ENCODE peak calls at places on chromosomes 13 and 19, in nine cellular contexts. One of them, this sample, is unnamed.

GRCh38 chr19:35557539-35558399 is 5.7 kb downstream of the ATP4A start:
- DNase-seq in OCI-LY7: peak; percentile 35
- DNase-seq in neural progenitor cell: peak; percentile 95
- DNase-seq in mammary epithelial cell: peak; percentile 52
- DNase-seq in lung: peak; percentile 71
- DNase-seq in cardiac fibroblast: peak; percentile 63
- DNase-seq in Panc1: no peak
- DNase-seq in spleen: peak; percentile 81
- DNase-seq in adrenal gland: peak; percentile 96
- DNase-seq in this sample: peak; percentile 65

GRCh38 chr19:16325671-16326400 is 1.2 kb downstream of the KLF2 start:
- DNase-seq in adrenal gland: peak; percentile 43
- DNase-seq in OCI-LY7: peak; percentile 57
- DNase-seq in neural progenitor cell: peak; percentile 86
- DNase-seq in cardiac fibroblast: peak; percentile 63
- DNase-seq in spleen: peak; percentile 89
- DNase-seq in lung: peak; percentile 57
- DNase-seq in Panc1: no peak
- DNase-seq in mammary epithelial cell: no peak
- DNase-seq in this sample: no peak

GRCh38 chr19:45245334-45245787 is at the start of gene EXOC3L2:
- DNase-seq in OCI-LY7: no peak
- DNase-seq in neural progenitor cell: no peak
- DNase-seq in adrenal gland: peak; percentile 52
- DNase-seq in lung: no peak
- DNase-seq in cardiac fibroblast: peak; percentile 30
- DNase-seq in mammary epithelial cell: no peak
- DNase-seq in spleen: no peak
- DNase-seq in Panc1: no peak
- DNase-seq in this sample: no peak

GRCh38 chr13:35814573-35814972 is 316.6 kb downstream of the DCLK1 start:
- DNase-seq in neural progenitor cell: no peak
- DNase-seq in lung: no peak
- DNase-seq in adrenal gland: no peak
- DNase-seq in Panc1: no peak
- DNase-seq in spleen: no peak
- DNase-seq in OCI-LY7: no peak
- DNase-seq in cardiac fibroblast: no peak
- DNase-seq in mammary epithelial cell: no peak
- DNase-seq in this sample: no peak

GRCh38 chr13:99608345-99608744 is 107.1 kb downstream of the TM9SF2 start:
- DNase-seq in cardiac fibroblast: no peak
- DNase-seq in OCI-LY7: no peak
- DNase-seq in neural progenitor cell: no peak
- DNase-seq in lung: no peak
- DNase-seq in adrenal gland: no peak
- DNase-seq in mammary epithelial cell: no peak
- DNase-seq in spleen: no peak
- DNase-seq in Panc1: no peak
- DNase-seq in this sample: no peak

GRCh38 chr19:5961969-5962945 is 15.7 kb downstream of the RANBP3 start:
- DNase-seq in adrenal gland: peak; percentile 58
- DNase-seq in lung: peak; percentile 76
- DNase-seq in mammary epithelial cell: no peak
- DNase-seq in Panc1: no peak
- DNase-seq in spleen: peak; percentile 87
- DNase-seq in OCI-LY7: peak; percentile 31
- DNase-seq in cardiac fibroblast: peak; percentile 75
- DNase-seq in neural progenitor cell: no peak
- DNase-seq in this sample: peak; percentile 53

GRCh38 chr13:47976325-47976724 is 24.7 kb downstream of the SUCLA2 start:
- DNase-seq in mammary epithelial cell: no peak
- DNase-seq in Panc1: no peak
- DNase-seq in OCI-LY7: no peak
- DNase-seq in spleen: no peak
- DNase-seq in neural progenitor cell: no peak
- DNase-seq in cardiac fibroblast: peak; percentile 39
- DNase-seq in adrenal gland: no peak
- DNase-seq in lung: no peak
- DNase-seq in this sample: no peak

GRCh38 chr13:73767191-73767741 is 366.9 kb downstream of the KLF12 start:
- DNase-seq in mammary epithelial cell: no peak
- DNase-seq in neural progenitor cell: peak; percentile 91
- DNase-seq in adrenal gland: no peak
- DNase-seq in OCI-LY7: peak; percentile 27
- DNase-seq in lung: no peak
- DNase-seq in Panc1: no peak
- DNase-seq in cardiac fibroblast: no peak
- DNase-seq in spleen: no peak
- DNase-seq in this sample: no peak

GRCh38 chr13:64371045-64371444 is 2859.1 kb downstream of the PCDH9 start:
- DNase-seq in lung: no peak
- DNase-seq in spleen: no peak
- DNase-seq in OCI-LY7: no peak
- DNase-seq in adrenal gland: no peak
- DNase-seq in mammary epithelial cell: peak; percentile 44
- DNase-seq in neural progenitor cell: no peak
- DNase-seq in Panc1: no peak
- DNase-seq in cardiac fibroblast: no peak
- DNase-seq in this sample: peak; percentile 91

GRCh38 chr13:31236211-31236786 is 36.5 kb downstream of the B3GLCT start:
- DNase-seq in neural progenitor cell: peak; percentile 67
- DNase-seq in cardiac fibroblast: peak; percentile 73
- DNase-seq in Panc1: no peak
- DNase-seq in OCI-LY7: peak; percentile 84
- DNase-seq in spleen: no peak
- DNase-seq in adrenal gland: no peak
- DNase-seq in mammary epithelial cell: peak; percentile 14
- DNase-seq in lung: no peak
- DNase-seq in this sample: peak; percentile 58

GRCh38 chr13:105048685-105049084 is 1486.8 kb downstream of the EFNB2 start:
- DNase-seq in adrenal gland: no peak
- DNase-seq in mammary epithelial cell: no peak
- DNase-seq in spleen: no peak
- DNase-seq in cardiac fibroblast: no peak
- DNase-seq in lung: no peak
- DNase-seq in neural progenitor cell: no peak
- DNase-seq in OCI-LY7: no peak
- DNase-seq in Panc1: no peak
- DNase-seq in this sample: peak; percentile 27

GRCh38 chr13:19782049-19782726 is 557 bp downstream of the PSPC1 start:
- DNase-seq in OCI-LY7: peak; percentile 63
- DNase-seq in spleen: peak; percentile 94
- DNase-seq in cardiac fibroblast: peak; percentile 63
- DNase-seq in lung: peak; percentile 47
- DNase-seq in neural progenitor cell: peak; percentile 58
- DNase-seq in mammary epithelial cell: peak; percentile 44
- DNase-seq in adrenal gland: peak; percentile 72
- DNase-seq in Panc1: no peak
- DNase-seq in this sample: peak; percentile 57
- H3K4me3 ChIP-seq in OCI-LY7: peak overlapping the region; percentile 100
- H3K4me3 ChIP-seq in spleen: peak overlapping the region; percentile 89
- H3K4me3 ChIP-seq in cardiac fibroblast: peak overlapping the region; percentile 73
- H3K4me3 ChIP-seq in lung: peak overlapping the region; percentile 99
- H3K4me3 ChIP-seq in neural progenitor cell: peak overlapping the region; percentile 86
- H3K4me3 ChIP-seq in mammary epithelial cell: peak overlapping the region; percentile 80
- H3K4me3 ChIP-seq in adrenal gland: peak overlapping the region; percentile 79
- H3K4me3 ChIP-seq in Panc1: peak overlapping the region; percentile 87
- H3K4me3 ChIP-seq in this sample: peak overlapping the region; percentile 79

DNA sequence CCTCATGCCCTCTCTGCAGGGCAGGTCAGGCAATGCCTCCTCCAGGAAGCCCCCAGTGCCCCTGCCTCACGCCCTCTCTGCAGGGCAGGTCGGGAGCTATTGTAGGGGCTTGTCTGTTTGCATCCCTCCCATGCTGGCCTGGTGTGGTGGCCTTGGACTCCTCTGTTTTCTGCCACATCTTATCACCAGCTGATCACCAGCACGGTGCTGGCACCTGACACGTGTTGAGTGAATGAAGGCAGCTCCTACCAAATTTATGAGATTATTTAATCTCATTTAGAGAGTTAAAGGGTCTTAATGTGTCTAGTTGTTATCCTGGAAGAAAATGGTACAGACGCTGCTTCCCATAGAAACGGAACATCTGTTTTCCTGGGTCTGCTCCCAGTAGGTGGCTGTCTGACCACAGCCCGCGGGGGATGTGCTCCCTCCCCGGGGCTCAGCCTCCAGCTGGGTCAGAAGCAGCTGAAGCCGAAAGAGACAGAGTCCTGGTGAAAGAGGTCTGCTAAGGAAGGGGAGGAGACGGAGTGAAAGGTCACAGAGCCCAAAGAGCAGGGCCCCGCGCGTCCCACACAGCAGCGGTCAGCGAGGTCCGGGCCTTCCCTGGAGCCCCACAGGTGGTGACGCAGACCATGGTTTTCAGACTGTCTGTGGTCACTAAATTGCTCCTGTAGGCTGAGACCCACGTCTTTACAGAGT is 51.7 kb upstream of the C13orf46 start:
- DNase-seq in OCI-LY7: peak; percentile 31
- DNase-seq in neural progenitor cell: peak; percentile 38
- DNase-seq in lung: no peak
- DNase-seq in adrenal gland: no peak
- DNase-seq in spleen: no peak
- DNase-seq in cardiac fibroblast: peak; percentile 75
- DNase-seq in Panc1: no peak
- DNase-seq in mammary epithelial cell: no peak
- DNase-seq in this sample: no peak
- H3K4me3 ChIP-seq in OCI-LY7: peak overlapping the region; percentile 64
- H3K4me3 ChIP-seq in neural progenitor cell: no peak overlapping the region
- H3K4me3 ChIP-seq in lung: no peak overlapping the region
- H3K4me3 ChIP-seq in adrenal gland: no peak overlapping the region
- H3K4me3 ChIP-seq in spleen: no peak overlapping the region
- H3K4me3 ChIP-seq in cardiac fibroblast: no peak overlapping the region
- H3K4me3 ChIP-seq in Panc1: no peak overlapping the region
- H3K4me3 ChIP-seq in mammary epithelial cell: no peak overlapping the region
- H3K4me3 ChIP-seq in this sample: no peak overlapping the region

DNA sequence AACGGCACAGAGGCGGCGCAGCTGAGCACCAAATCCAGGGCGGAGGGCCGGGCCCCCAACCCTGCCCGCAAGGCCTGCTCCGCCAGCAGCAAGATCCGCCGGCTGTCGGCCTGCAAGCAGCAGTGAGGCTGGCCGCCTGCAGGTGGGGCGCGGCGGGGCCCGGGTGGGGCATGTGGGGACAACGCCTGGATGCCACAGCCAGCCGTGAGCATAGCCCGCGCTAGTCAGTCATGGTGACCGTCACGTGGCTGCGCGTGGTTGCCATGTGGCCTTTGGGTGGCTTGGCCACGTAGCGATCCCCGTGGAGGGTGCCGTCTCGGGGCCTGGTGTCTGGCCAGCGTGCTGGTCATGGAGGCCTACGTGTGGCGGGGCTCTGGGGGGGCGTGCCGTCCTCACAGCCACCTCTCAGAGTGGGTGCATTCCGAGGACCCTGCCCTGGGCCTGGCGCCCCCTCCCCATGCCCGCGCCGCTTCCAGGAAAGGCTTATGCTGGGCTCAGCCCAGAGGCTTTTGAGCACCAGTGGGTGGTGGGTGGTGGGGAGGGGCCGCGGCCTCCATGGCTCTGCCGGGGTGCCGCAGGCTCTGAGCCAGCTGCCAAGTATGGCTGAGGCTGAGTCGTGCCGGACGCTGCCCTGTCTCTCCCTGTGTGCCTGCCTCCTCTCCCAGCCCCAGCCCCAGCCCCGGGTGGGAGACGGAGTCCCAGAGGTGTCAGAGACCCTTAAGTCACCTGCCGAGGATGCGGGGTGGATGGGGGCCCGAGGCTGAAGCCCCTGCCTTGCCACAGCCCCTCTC is 11.1 kb downstream of the CBARP start:
- DNase-seq in mammary epithelial cell: no peak
- DNase-seq in Panc1: no peak
- DNase-seq in adrenal gland: no peak
- DNase-seq in cardiac fibroblast: no peak
- DNase-seq in OCI-LY7: no peak
- DNase-seq in neural progenitor cell: no peak
- DNase-seq in lung: no peak
- DNase-seq in spleen: no peak
- DNase-seq in this sample: no peak
- H3K4me3 ChIP-seq in mammary epithelial cell: no peak overlapping the region
- H3K4me3 ChIP-seq in Panc1: no peak overlapping the region
- H3K4me3 ChIP-seq in adrenal gland: no peak overlapping the region
- H3K4me3 ChIP-seq in cardiac fibroblast: no peak overlapping the region
- H3K4me3 ChIP-seq in OCI-LY7: no peak overlapping the region
- H3K4me3 ChIP-seq in neural progenitor cell: no peak overlapping the region
- H3K4me3 ChIP-seq in lung: no peak overlapping the region
- H3K4me3 ChIP-seq in spleen: no peak overlapping the region
- H3K4me3 ChIP-seq in this sample: no peak overlapping the region

GRCh38 chr19:57800696-57801095 is 14.0 kb downstream of the ZNF552 start:
- DNase-seq in spleen: no peak
- DNase-seq in adrenal gland: no peak
- DNase-seq in OCI-LY7: no peak
- DNase-seq in mammary epithelial cell: no peak
- DNase-seq in lung: no peak
- DNase-seq in Panc1: no peak
- DNase-seq in neural progenitor cell: peak; percentile 80
- DNase-seq in cardiac fibroblast: no peak
- DNase-seq in this sample: no peak

GRCh38 chr19:57802269-57802668 is 12.4 kb downstream of the ZNF552 start:
- DNase-seq in mammary epithelial cell: no peak
- DNase-seq in adrenal gland: no peak
- DNase-seq in spleen: no peak
- DNase-seq in cardiac fibroblast: no peak
- DNase-seq in OCI-LY7: peak; percentile 33
- DNase-seq in neural progenitor cell: no peak
- DNase-seq in Panc1: no peak
- DNase-seq in lung: no peak
- DNase-seq in this sample: no peak

GRCh38 chr19:57807541-57807940 is 7.2 kb downstream of the ZNF552 start:
- DNase-seq in Panc1: no peak
- DNase-seq in cardiac fibroblast: peak; percentile 50
- DNase-seq in mammary epithelial cell: no peak
- DNase-seq in OCI-LY7: no peak
- DNase-seq in lung: no peak
- DNase-seq in neural progenitor cell: no peak
- DNase-seq in adrenal gland: no peak
- DNase-seq in spleen: no peak
- DNase-seq in this sample: peak; percentile 43

GRCh38 chr19:57803265-57803593 is 11.5 kb downstream of the ZNF552 start:
- DNase-seq in OCI-LY7: no peak
- DNase-seq in mammary epithelial cell: no peak
- DNase-seq in neural progenitor cell: no peak
- DNase-seq in lung: no peak
- DNase-seq in adrenal gland: no peak
- DNase-seq in cardiac fibroblast: no peak
- DNase-seq in Panc1: no peak
- DNase-seq in spleen: no peak
- DNase-seq in this sample: no peak

DNA sequence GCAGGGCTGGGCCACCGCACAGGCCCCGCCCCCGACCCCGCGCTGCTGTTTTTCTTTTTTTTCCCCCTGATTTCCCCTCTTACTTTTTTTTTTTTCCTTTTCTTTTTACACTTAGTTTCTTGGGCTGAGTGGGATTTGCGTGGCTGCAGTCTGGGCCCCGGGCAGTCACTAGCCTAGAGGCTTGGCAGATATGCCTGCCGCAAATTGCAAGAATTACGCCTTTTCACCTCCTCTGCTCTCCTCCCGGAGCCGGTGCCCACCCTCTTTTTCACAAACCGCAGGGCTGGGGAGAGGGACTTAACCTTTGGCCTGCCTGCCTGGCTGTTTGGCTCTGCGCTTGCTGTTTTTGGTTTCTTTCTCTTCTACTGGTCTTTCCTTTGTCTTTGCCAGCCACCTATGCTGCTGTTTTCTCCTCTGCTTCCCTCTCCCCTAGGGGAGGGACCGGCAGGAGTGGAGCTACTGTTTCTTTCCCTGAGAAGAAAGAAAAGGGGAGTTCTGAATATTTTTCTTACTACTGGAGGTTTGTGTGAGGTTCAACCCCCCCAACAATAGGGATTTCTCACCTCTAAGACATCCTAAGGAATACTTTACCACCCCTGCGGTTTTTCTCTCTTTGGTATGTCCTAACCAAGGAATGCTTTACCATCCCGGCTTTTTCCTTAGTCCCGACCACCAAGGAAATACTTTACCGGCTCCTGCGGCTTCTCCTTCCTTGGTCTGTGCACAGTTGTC is 11.0 kb downstream of the ZNF552 start:
- DNase-seq in mammary epithelial cell: peak; percentile 67
- DNase-seq in spleen: no peak
- DNase-seq in neural progenitor cell: peak; percentile 95
- DNase-seq in cardiac fibroblast: peak; percentile 82
- DNase-seq in OCI-LY7: no peak
- DNase-seq in adrenal gland: peak; percentile 44
- DNase-seq in lung: no peak
- DNase-seq in Panc1: no peak
- DNase-seq in this sample: peak; percentile 67
- H3K4me3 ChIP-seq in mammary epithelial cell: peak overlapping the region; percentile 88
- H3K4me3 ChIP-seq in spleen: peak overlapping the region; percentile 54
- H3K4me3 ChIP-seq in neural progenitor cell: peak overlapping the region; percentile 56
- H3K4me3 ChIP-seq in cardiac fibroblast: peak overlapping the region; percentile 69
- H3K4me3 ChIP-seq in OCI-LY7: no peak overlapping the region
- H3K4me3 ChIP-seq in adrenal gland: peak overlapping the region; percentile 51
- H3K4me3 ChIP-seq in lung: peak overlapping the region; percentile 50
- H3K4me3 ChIP-seq in Panc1: peak overlapping the region; percentile 76
- H3K4me3 ChIP-seq in this sample: peak overlapping the region; percentile 66

This sample was measured in epithelial cell of esophagus.